ENCODE peak calls at places on chromosomes 4 and X, in four cellular contexts. J, D, S and E are unnamed samples.

GRCh38 chr4:52755409-52755808 is 4.2 kb upstream of the ERVMER34-1 start:
- DNase-seq in J (no peak), D (no peak), S (no peak), E (no peak)

GRCh38 chrX:132022115-132022862 is 813 bp upstream of the STK26 start:
- DNase-seq in J (no peak), D (no peak), S (no peak), E (no peak)

GRCh38 chr4:100391913-100392312 is 125.9 kb downstream of the EMCN start:
- DNase-seq in J (no peak), D (no peak), S (no peak), E (no peak)

GRCh38 chr4:26860922-26861433 is 337 bp downstream of the STIM2 start:
- DNase-seq in J (peak), D (peak), S (peak), E (peak)

GRCh38 chr4:3838437-3839380 is 72.5 kb downstream of the ADRA2C start:
- DNase-seq in J (no peak), D (no peak), S (no peak), E (no peak)

GRCh38 chrX:131633285-131633917 is 89.5 kb downstream of the OR13H1 start:
- DNase-seq in J (peak), D (peak), S (peak), E (peak)

GRCh38 chrX:49876750-49877149 is 2.5 kb upstream of the USP27X start:
- DNase-seq in J (peak), D (no peak), S (no peak), E (no peak)

GRCh38 chr4:102675142-102675541 is 85.6 kb downstream of the MANBA start:
- DNase-seq in J (no peak), D (no peak), S (no peak), E (no peak)

GRCh38 chrX:11597479-11597878 is 68.2 kb downstream of the ARHGAP6 start:
- DNase-seq in J (no peak), D (no peak), S (no peak), E (no peak)

GRCh38 chrX:47579537-47579936 is 2.7 kb upstream of the TIMP1 start:
- DNase-seq in J (no peak), D (no peak), S (no peak), E (peak)

GRCh38 chrX:69153060-69153730 is 12.1 kb downstream of the PJA1 start:
- DNase-seq in J (no peak), D (no peak), S (no peak), E (no peak)

GRCh38 chr4:70992354-70992753 is 1.1 kb upstream of the DCK start:
- DNase-seq in J (no peak), D (peak), S (no peak), E (no peak)

GRCh38 chrX:107673933-107674479 is 45.7 kb downstream of the PRPS1 start:
- DNase-seq in J (peak), D (peak), S (peak), E (peak)

GRCh38 chrX:30905325-30905724 is 16.3 kb upstream of the TAB3 start:
- DNase-seq in J (no peak), D (no peak), S (no peak), E (no peak)

GRCh38 chr4:123102897-123103489 is 180.6 kb upstream of the NUDT6 start:
- DNase-seq in J (no peak), D (no peak), S (no peak), E (no peak)

GRCh38 chr4:84319124-84319523 is 180.0 kb downstream of the NKX6-1 start:
- DNase-seq in J (no peak), D (no peak), S (no peak), E (peak)

GRCh38 chrX:13805241-13805640 is 11.7 kb downstream of the GPM6B start:
- DNase-seq in J (no peak), D (no peak), S (no peak), E (no peak)

GRCh38 chrX:74949717-74950116 is 24.5 kb upstream of the NEXMIF start:
- DNase-seq in J (no peak), D (no peak), S (no peak), E (no peak)

GRCh38 chr4:169098969-169099685 is 89.1 kb upstream of the CBR4 start:
- DNase-seq in J (no peak), D (no peak), S (no peak), E (no peak)

GRCh38 chr4:73311428-73311827 is 52.8 kb upstream of the ANKRD17 start:
- DNase-seq in J (no peak), D (no peak), S (no peak), E (no peak)

GRCh38 chr4:100900134-100900533 is 382.3 kb upstream of the EMCN start:
- DNase-seq in J (no peak), D (no peak), S (no peak), E (no peak)

GRCh38 chr4:71771613-71772012 is 12.3 kb downstream of the GC start:
- DNase-seq in J (no peak), D (no peak), S (no peak), E (no peak)

GRCh38 chr4:14165253-14165942 is 537.9 kb upstream of the BOD1L1 start:
- DNase-seq in J (no peak), D (no peak), S (no peak), E (no peak)